ENCODE peak calls at places on chromosomes 7 and 10, in seven cellular contexts. One of them, this sample, is unnamed.

GRCh38 chr10:109845308-109845707 is 78.0 kb downstream of the XPNPEP1 start:
- DNase-seq in neural progenitor cell: no peak
- DNase-seq in NCI-H1105 treated with DMSO at 0.1 percent for 48 hours: no peak
- DNase-seq in NCI-H1092: no peak
- DNase-seq in RCC 7860: no peak
- DNase-seq in M059J: no peak
- DNase-seq in Kasumi-1: no peak
- DNase-seq in this sample: no peak

GRCh38 chr7:95596183-95597135 is at the start of gene PDK4:
- DNase-seq in neural progenitor cell: peak
- DNase-seq in NCI-H1105 treated with DMSO at 0.1 percent for 48 hours: no peak
- DNase-seq in NCI-H1092: no peak
- DNase-seq in RCC 7860: peak
- DNase-seq in M059J: peak
- DNase-seq in Kasumi-1: no peak
- DNase-seq in this sample: peak

GRCh38 chr7:127620406-127621233 is 2.7 kb upstream of the PAX4 start:
- DNase-seq in neural progenitor cell: peak
- DNase-seq in NCI-H1105 treated with DMSO at 0.1 percent for 48 hours: no peak
- DNase-seq in NCI-H1092: no peak
- DNase-seq in RCC 7860: no peak
- DNase-seq in M059J: no peak
- DNase-seq in Kasumi-1: peak
- DNase-seq in this sample: no peak

GRCh38 chr10:86348321-86349210 is 18.0 kb downstream of the GRID1 start:
- DNase-seq in neural progenitor cell: peak
- DNase-seq in NCI-H1105 treated with DMSO at 0.1 percent for 48 hours: no peak
- DNase-seq in NCI-H1092: no peak
- DNase-seq in RCC 7860: no peak
- DNase-seq in M059J: no peak
- DNase-seq in Kasumi-1: no peak
- DNase-seq in this sample: no peak

GRCh38 chr7:85529831-85530230 is 343.0 kb upstream of the SEMA3D start:
- DNase-seq in neural progenitor cell: no peak
- DNase-seq in NCI-H1105 treated with DMSO at 0.1 percent for 48 hours: no peak
- DNase-seq in NCI-H1092: no peak
- DNase-seq in RCC 7860: no peak
- DNase-seq in M059J: peak
- DNase-seq in Kasumi-1: no peak
- DNase-seq in this sample: no peak

GRCh38 chr10:49222170-49222569 is 34.0 kb upstream of the TMEM273 start:
- DNase-seq in neural progenitor cell: no peak
- DNase-seq in NCI-H1105 treated with DMSO at 0.1 percent for 48 hours: no peak
- DNase-seq in NCI-H1092: no peak
- DNase-seq in RCC 7860: no peak
- DNase-seq in M059J: no peak
- DNase-seq in Kasumi-1: no peak
- DNase-seq in this sample: no peak

GRCh38 chr10:31261502-31262311 is 57.3 kb upstream of the ZEB1 start:
- DNase-seq in neural progenitor cell: no peak
- DNase-seq in NCI-H1105 treated with DMSO at 0.1 percent for 48 hours: no peak
- DNase-seq in NCI-H1092: no peak
- DNase-seq in RCC 7860: no peak
- DNase-seq in M059J: peak
- DNase-seq in Kasumi-1: no peak
- DNase-seq in this sample: no peak

GRCh38 chr10:79487296-79488194 is 24.8 kb upstream of the EIF5AL1 start:
- DNase-seq in neural progenitor cell: peak
- DNase-seq in NCI-H1105 treated with DMSO at 0.1 percent for 48 hours: no peak
- DNase-seq in NCI-H1092: peak
- DNase-seq in RCC 7860: peak
- DNase-seq in M059J: peak
- DNase-seq in Kasumi-1: peak
- DNase-seq in this sample: peak

GRCh38 chr10:72270607-72271281 is 3.0 kb upstream of the DDIT4 start:
- DNase-seq in neural progenitor cell: no peak
- DNase-seq in NCI-H1105 treated with DMSO at 0.1 percent for 48 hours: no peak
- DNase-seq in NCI-H1092: no peak
- DNase-seq in RCC 7860: no peak
- DNase-seq in M059J: no peak
- DNase-seq in Kasumi-1: no peak
- DNase-seq in this sample: no peak